ENCODE peak calls at places on chromosomes 3 and 15, in six cellular contexts. J is HepG2, E is lung, X is A549, C is breast epithelium, Z is aorta. L is an unnamed sample. For H3K4me1, the result is how much of the 10 kb centered on the place peaks cover.

GRCh38 chr3:197302033-197302432 is 3.6 kb upstream of the DLG1 start:
- DNase-seq in J (no peak), Z (no peak), X (no peak), C (no peak), E (no peak), L (no peak)

GRCh38 chr3:126110431-126111125 is 26.7 kb upstream of the SLC41A3 start:
- DNase-seq in E (no peak), X (no peak), J (no peak), C (peak), Z (no peak), L (no peak)

GRCh38 chr3:37445163-37445562 is 270.8 kb upstream of the LRRFIP2 start:
- DNase-seq in E (no peak), Z (no peak), C (no peak), J (no peak), X (no peak), L (no peak)

GRCh38 chr3:151159806-151160205 is 43.2 kb downstream of the GPR171 start:
- DNase-seq in J (no peak), Z (no peak), E (no peak), C (no peak), X (no peak), L (no peak)

GRCh38 chr3:71759401-71759800 is 5.7 kb downstream of the GPR27 start:
- DNase-seq in E (no peak), X (no peak), C (no peak), J (no peak), Z (no peak), L (no peak)

GRCh38 chr3:46417841-46418611 is 11.0 kb downstream of the CCRL2 start:
- DNase-seq in E (no peak), Z (no peak), C (no peak), J (no peak), X (no peak), L (no peak)

GRCh38 chr3:63613561-63613960 is 38.9 kb upstream of the SNTN start:
- DNase-seq in E (no peak), J (no peak), X (no peak), Z (no peak), C (no peak), L (no peak)

GRCh38 chr3:160588023-160588422 is 22.7 kb upstream of the KPNA4 start:
- DNase-seq in E (no peak), J (no peak), Z (no peak), X (no peak), C (no peak), L (no peak)

GRCh38 chr3:113844622-113845222 is 6.1 kb downstream of the GRAMD1C start:
- DNase-seq in J (peak), Z (no peak), X (peak), C (no peak), E (no peak), L (no peak)

GRCh38 chr15:81981888-81982287 is 63.9 kb downstream of the MEX3B start:
- DNase-seq in J (no peak), E (no peak), Z (no peak), C (no peak), X (no peak), L (no peak)

GRCh38 chr3:188954590-188955208 is 217.1 kb upstream of the TPRG1 start:
- DNase-seq in J (peak), Z (peak), C (peak), X (peak), E (peak), L (peak)

GRCh38 chr15:49706805-49707204 is 86.0 kb downstream of the DTWD1 start:
- DNase-seq in E (no peak), C (no peak), Z (no peak), J (no peak), X (no peak), L (no peak)
- H3K27ac ChIP-seq in E (no peak), C (no peak), Z (no peak), J (no peak), X (no peak), L (no peak)

GRCh38 chr15:26867199-26868007 is 541 bp downstream of the GABRA5 start:
- DNase-seq in X (peak), E (no peak), Z (no peak), J (no peak), C (no peak), L (no peak)

GRCh38 chr15:26869628-26870027 is 2.8 kb downstream of the GABRA5 start:
- DNase-seq in C (no peak), J (no peak), X (no peak), E (no peak), Z (no peak), L (no peak)

GRCh38 chr15:26872206-26872605 is 5.3 kb downstream of the GABRA5 start:
- DNase-seq in Z (no peak), J (no peak), X (no peak), E (no peak), C (no peak), L (no peak)

GRCh38 chr15:26868029-26868685 is 1.3 kb downstream of the GABRA5 start:
- DNase-seq in C (no peak), J (no peak), E (no peak), Z (no peak), X (no peak), L (no peak)

GRCh38 chr15:26870346-26870745 is 3.5 kb downstream of the GABRA5 start:
- DNase-seq in J (no peak), X (no peak), Z (no peak), E (no peak), C (no peak), L (no peak)
- H3K4me3 ChIP-seq in J (no peak), X (no peak), Z (no peak), E (no peak), C (no peak), L (no peak)

GRCh38 chr3:149371723-149372114 is 5.7 kb downstream of the TM4SF1 start:
- DNase-seq in Z (no peak), X (no peak), J (no peak), E (no peak), C (no peak), L (no peak)
- H3K4me1 ChIP-seq in Z (under half), X (half or more), J (half or more), E (under half), C (under half), L (under half)

DNA sequence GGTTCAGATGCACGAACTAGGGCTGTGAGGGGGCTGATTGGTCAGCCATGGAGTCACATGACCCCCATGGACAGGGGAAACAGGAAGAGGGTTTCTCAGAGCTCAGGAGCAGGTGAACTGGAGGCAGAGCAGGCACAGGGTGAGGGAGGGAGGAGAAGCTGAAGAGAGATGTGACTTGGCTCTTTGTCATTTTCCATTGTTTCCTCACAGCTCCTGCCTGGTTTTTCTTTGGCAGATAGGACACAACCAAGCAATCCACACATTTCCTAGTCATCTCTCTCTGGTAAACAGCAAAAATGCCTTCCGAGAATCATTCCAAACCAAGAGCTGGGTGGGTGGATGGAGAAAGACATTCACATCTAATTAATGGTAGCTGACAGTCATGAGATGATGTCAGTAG is 43.4 kb upstream of the LMCD1 start:
- DNase-seq in C (no peak), Z (no peak), X (no peak), E (no peak), J (no peak), L (no peak)
- H3K27ac ChIP-seq in C (peak), Z (peak), X (peak), E (no peak), J (no peak), L (no peak)

DNA sequence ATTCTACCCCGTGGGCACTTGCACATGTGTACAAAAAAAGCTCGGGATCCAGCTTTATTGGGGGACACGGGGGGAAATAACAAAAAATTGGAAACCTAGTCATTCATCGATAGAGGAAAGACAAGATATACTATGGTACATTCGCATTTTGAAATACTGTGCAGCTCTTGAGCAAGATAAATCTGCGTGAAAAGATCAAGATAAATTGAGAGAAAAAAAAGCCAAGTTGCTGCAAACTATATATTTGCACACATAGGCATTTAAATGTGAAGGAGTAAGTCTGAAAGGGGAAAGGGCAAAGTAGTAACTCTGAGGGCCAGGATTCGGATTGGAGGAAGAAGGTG is 620 bp upstream of the UBR1 start:
- DNase-seq in C (no peak), Z (no peak), X (no peak), J (no peak), E (no peak), L (no peak)
- H3K4me3 ChIP-seq in C (peak), Z (peak), X (peak), J (peak), E (no peak), L (peak)

GRCh38 chr15:101213570-101213969 is 38.3 kb downstream of the CHSY1 start:
- DNase-seq in E (no peak), Z (no peak), C (no peak), X (no peak), J (no peak), L (no peak)
- H3K4me1 ChIP-seq in E (under half), Z (under half), C (under half), X (under half), J (under half), L (under half)